ENCODE peak calls at places on chromosomes 6 and 20, in six cellular contexts. W is Peyer's patch, J is spleen, F is astrocyte of the cerebellum, D is esophagus squamous epithelium, A is cardiac fibroblast. P is an unnamed sample.

GRCh38 chr6:31597006-31597405 is 4.2 kb upstream of the NCR3 start:
- DNase-seq in A (peak), W (no peak), D (no peak), F (no peak), J (no peak), P (no peak)

GRCh38 chr6:6003334-6004146 is 3.2 kb downstream of the NRN1 start:
- DNase-seq in W (no peak), F (no peak), D (no peak), A (no peak), J (peak), P (no peak)

GRCh38 chr20:64220420-64220819 is 35.1 kb upstream of the PCMTD2 start:
- DNase-seq in A (no peak), D (no peak), W (no peak), J (no peak), F (no peak), P (no peak)

GRCh38 chr6:71476371-71476770 is 187.8 kb downstream of the OGFRL1 start:
- DNase-seq in A (peak), J (no peak), D (no peak), W (no peak), F (no peak), P (no peak)

GRCh38 chr6:4295058-4295788 is 159.8 kb upstream of the ECI2 start:
- DNase-seq in J (no peak), F (no peak), A (no peak), W (no peak), D (no peak), P (no peak)

GRCh38 chr20:57170343-57170742 is 96.1 kb downstream of the BMP7 start:
- DNase-seq in D (no peak), F (no peak), A (no peak), J (peak), W (no peak), P (no peak)

GRCh38 chr6:108127826-108128225 is 38.0 kb upstream of the NR2E1 start:
- DNase-seq in A (peak), W (no peak), D (no peak), F (no peak), J (no peak), P (no peak)

GRCh38 chr6:167298166-167298565 is 7.1 kb downstream of the UNC93A start:
- DNase-seq in J (no peak), A (no peak), D (no peak), W (peak), F (no peak), P (no peak)

GRCh38 chr6:45445749-45446454 is 68.2 kb upstream of the SUPT3H start:
- DNase-seq in W (peak), D (peak), A (peak), F (peak), J (no peak), P (peak)

GRCh38 chr6:142355481-142356174 is 53.8 kb downstream of the ADGRG6 start:
- DNase-seq in F (no peak), J (no peak), A (no peak), W (no peak), D (no peak), P (no peak)

GRCh38 chr6:105308840-105309239 is 94.0 kb downstream of the PREP start:
- DNase-seq in A (no peak), F (no peak), W (no peak), J (no peak), D (no peak), P (no peak)

GRCh38 chr6:16512585-16513109 is 248.6 kb downstream of the ATXN1 start:
- DNase-seq in J (no peak), A (no peak), W (no peak), F (no peak), D (no peak), P (no peak)

GRCh38 chr20:19757487-19757972 is 528 bp upstream of the RIN2 start:
- DNase-seq in W (peak), F (peak), D (no peak), A (peak), J (peak), P (no peak)

GRCh38 chr6:159977242-159978214 is 8.6 kb downstream of the IGF2R start:
- DNase-seq in F (no peak), A (peak), J (no peak), W (no peak), D (no peak), P (peak)

GRCh38 chr6:170236131-170236851 is 54.6 kb downstream of the DLL1 start:
- DNase-seq in W (no peak), A (no peak), D (no peak), J (peak), F (no peak), P (no peak)

GRCh38 chr6:2748183-2748582 is 2.5 kb downstream of the MYLK4 start:
- DNase-seq in D (no peak), J (no peak), F (no peak), A (no peak), W (no peak), P (no peak)

GRCh38 chr6:95576621-95577316 is 566 bp upstream of the MANEA start:
- DNase-seq in A (peak), F (no peak), D (no peak), W (no peak), J (no peak), P (no peak)

GRCh38 chr6:53615633-53616449 is 49.7 kb downstream of the KLHL31 start:
- DNase-seq in W (peak), D (no peak), F (peak), J (no peak), A (peak), P (peak)

GRCh38 chr6:71012871-71013456 is 56.1 kb upstream of the B3GAT2 start:
- DNase-seq in W (no peak), J (no peak), A (peak), F (peak), D (no peak), P (peak)

GRCh38 chr20:24614341-24614740 is 144.9 kb downstream of the SYNDIG1 start:
- DNase-seq in A (no peak), J (no peak), D (no peak), W (no peak), F (no peak), P (no peak)

GRCh38 chr6:35496851-35497570 is at the start of gene TEAD3:
- DNase-seq in F (no peak), J (peak), D (no peak), W (peak), A (peak), P (no peak)

GRCh38 chr6:35499372-35499771 is 2.5 kb upstream of the TEAD3 start:
- DNase-seq in J (no peak), F (no peak), W (no peak), A (no peak), D (no peak), P (no peak)

GRCh38 chr6:35497571-35498406 is 910 bp upstream of the TEAD3 start:
- DNase-seq in J (peak), A (peak), F (no peak), D (no peak), W (peak), P (peak)

GRCh38 chr6:35500782-35501181 is 3.9 kb upstream of the TEAD3 start:
- DNase-seq in D (no peak), F (no peak), W (no peak), A (peak), J (no peak), P (no peak)

DNA sequence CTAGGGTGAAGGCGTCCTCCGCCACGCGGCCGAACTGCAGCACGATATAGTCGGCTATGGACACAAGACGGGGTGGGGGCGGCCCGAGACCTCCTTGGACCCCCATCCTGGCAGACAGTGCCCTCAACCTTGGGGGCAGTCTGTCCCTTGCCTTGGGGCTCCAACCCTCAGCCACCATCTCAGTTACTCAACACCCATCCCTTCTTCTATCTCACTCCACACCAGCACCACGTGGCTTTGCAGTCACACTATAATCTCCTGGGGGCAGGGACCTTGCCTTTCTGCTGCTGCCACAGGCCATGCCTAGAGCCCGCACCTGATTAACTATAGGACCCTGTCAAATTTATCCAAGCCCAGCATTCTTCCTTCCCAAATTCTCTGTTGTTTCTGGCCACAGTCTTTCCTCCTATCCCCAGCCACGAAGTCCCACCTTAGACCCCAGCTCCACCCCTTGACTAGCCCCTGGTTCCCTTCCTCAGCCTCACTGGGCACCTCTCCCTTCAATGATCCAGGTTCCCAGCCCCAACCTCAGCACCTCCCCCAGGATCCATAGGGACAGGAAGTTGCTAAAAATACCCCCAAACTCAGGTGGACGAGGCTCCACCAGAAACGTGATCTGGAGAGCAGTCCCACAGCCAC is 1.6 kb upstream of the TEAD3 start:
- DNase-seq in J (no peak), F (no peak), D (no peak), W (no peak), A (no peak), P (no peak)
- H3K4me3 ChIP-seq in J (peak), F (peak), D (peak), W (peak), A (peak), P (peak)

DNA sequence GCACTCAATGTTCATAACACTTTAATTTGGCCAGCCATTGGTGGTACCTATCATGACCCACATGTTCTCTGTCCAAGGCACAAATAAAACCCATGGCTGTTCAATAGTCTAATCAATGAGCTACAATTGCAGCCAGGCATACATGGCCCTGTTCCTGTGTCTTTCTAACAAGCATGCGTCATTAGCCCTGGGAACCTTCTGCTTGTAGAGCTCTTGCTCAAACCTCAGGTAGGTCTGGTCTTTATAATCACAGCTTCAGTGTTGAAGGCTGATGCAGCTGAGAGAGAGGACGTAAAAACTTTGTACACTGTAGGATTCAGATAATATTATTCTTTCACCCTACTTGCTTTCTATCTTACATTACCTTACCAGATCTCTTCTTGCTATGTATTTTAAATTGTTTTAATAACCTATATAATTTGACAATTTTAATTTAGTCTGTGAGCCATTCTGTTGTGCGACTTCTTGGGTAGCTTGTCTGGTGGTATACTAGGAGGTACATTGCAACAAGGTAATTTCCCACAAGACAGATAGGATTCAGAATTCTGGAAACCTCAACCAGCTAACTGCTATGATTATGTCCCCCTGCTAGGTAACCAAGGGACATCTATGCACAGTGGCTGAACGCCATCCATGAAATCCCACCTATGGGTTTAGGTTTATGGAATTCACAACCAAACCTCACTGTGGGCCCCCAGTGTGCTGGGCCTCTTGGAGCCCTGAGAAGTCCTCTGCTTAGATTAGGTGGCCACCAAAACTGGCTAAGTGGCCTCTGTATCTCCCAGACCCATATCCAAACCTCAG is 55.4 kb upstream of the RIPOR2 start:
- DNase-seq in F (no peak), A (no peak), D (no peak), W (no peak), J (no peak), P (no peak)
- H3K4me3 ChIP-seq in F (no peak), A (no peak), D (no peak), W (no peak), J (no peak), P (no peak)

GRCh38 chr6:116251568-116252384 is 2.1 kb downstream of the TSPYL4 start:
- DNase-seq in A (peak), F (peak), D (no peak), J (no peak), W (no peak), P (no peak)
- H3K4me3 ChIP-seq in A (peak), F (peak), D (no peak), J (no peak), W (no peak), P (peak)

GRCh38 chr6:14260839-14261238 is 143.3 kb downstream of the CD83 start:
- DNase-seq in W (no peak), F (no peak), A (no peak), D (no peak), J (no peak), P (no peak)

GRCh38 chr6:14255916-14256315 is 138.3 kb downstream of the CD83 start:
- DNase-seq in J (no peak), A (no peak), F (no peak), D (no peak), W (no peak), P (no peak)

GRCh38 chr6:14258695-14259655 is 141.4 kb downstream of the CD83 start:
- DNase-seq in D (no peak), W (no peak), A (no peak), J (no peak), F (no peak), P (no peak)

GRCh38 chr6:14254505-14254904 is 136.9 kb downstream of the CD83 start:
- DNase-seq in W (no peak), F (no peak), D (no peak), J (no peak), A (no peak), P (no peak)

DNA sequence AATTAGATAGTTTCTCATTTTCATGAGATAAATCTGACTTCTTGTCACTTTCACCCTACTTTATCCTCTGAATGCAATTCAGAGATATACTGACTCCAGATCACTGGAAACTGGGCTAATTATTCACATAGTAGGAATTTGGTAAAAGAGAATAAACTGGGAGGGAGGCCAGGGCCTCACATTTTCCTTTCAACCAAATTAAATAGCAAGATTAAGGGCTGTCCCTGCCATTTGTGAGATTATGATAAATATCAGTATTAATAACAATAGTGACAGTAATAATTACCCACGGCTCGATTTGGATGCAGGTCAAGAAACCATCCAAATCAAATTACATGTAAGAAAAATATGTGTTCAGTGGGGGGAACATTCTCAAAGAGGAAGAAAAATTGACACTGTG is 140.5 kb downstream of the CD83 start:
- DNase-seq in F (no peak), J (no peak), A (no peak), W (no peak), D (no peak), P (no peak)
- H3K4me3 ChIP-seq in F (no peak), J (no peak), A (no peak), W (no peak), D (no peak), P (no peak)

DNA sequence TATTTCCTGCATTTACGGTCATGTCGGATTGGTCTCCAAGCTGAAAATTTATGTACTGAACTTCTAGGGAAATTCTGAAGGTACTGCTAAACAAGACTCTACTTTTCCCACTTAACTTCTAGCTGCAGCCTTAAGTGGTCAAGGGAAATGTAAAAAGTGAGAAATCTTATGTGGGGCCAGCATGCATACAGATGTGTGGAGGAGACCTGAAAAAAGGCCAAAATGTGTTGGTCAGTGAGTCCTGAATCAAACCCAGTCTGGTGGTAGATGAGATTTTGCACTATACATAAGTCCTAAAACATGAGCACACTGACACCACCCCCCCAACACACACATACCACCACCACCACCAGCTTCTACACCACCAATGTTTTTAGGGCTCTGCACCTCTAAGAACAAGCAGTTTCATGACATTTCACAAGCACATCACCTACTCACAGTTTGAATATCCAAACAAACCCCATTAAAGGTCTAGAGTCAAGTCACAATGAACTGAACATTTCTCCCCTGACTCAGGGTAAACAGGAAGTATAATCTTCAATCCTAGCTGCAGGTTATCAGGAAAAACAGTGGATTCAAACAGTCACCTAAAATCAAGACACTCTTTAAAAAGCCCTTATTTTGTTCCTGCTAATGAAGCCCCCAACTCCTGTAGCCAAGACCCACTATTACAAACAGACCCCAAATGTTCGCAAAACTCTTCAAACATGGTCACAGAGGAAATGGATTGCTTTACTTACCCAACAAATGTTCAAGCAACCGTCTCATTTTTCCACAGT is 1.6 kb downstream of the ZMYND8 start:
- DNase-seq in A (peak), J (peak), W (no peak), F (no peak), D (no peak), P (no peak)
- H3K4me3 ChIP-seq in A (peak), J (peak), W (peak), F (peak), D (peak), P (peak)

DNA sequence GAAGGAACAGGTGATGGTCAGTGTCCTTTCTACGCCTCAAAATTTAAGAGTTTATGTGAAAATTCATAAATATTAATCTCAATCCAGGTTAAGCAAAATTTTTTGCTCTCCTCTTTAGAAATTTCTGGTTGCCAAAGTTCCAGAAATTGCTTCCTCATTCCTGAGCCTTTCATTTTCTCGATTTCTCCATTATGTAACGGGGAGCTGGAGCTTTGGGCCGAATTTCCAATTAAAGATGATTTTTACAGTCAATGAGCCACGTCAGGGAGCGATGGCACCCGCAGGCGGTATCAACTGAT is 35.8 kb upstream of the PRND start:
- DNase-seq in W (no peak), A (no peak), F (no peak), D (no peak), J (no peak), P (no peak)
- H3K4me3 ChIP-seq in W (peak), A (peak), F (peak), D (peak), J (peak), P (peak)

GRCh38 chr6:27617046-27617687 is 144.3 kb upstream of the ZNF184 start:
- DNase-seq in F (no peak), J (no peak), A (peak), D (no peak), W (no peak), P (no peak)

GRCh38 chr6:27616313-27617045 is 143.6 kb upstream of the ZNF184 start:
- DNase-seq in F (no peak), D (no peak), A (no peak), W (no peak), J (no peak), P (no peak)

GRCh38 chr6:27619436-27619835 is 146.5 kb upstream of the ZNF184 start:
- DNase-seq in W (no peak), A (no peak), D (no peak), J (no peak), F (no peak), P (no peak)

GRCh38 chr6:27623103-27623502 is 150.2 kb upstream of the ZNF184 start:
- DNase-seq in A (no peak), J (no peak), F (no peak), W (no peak), D (no peak), P (no peak)

DNA sequence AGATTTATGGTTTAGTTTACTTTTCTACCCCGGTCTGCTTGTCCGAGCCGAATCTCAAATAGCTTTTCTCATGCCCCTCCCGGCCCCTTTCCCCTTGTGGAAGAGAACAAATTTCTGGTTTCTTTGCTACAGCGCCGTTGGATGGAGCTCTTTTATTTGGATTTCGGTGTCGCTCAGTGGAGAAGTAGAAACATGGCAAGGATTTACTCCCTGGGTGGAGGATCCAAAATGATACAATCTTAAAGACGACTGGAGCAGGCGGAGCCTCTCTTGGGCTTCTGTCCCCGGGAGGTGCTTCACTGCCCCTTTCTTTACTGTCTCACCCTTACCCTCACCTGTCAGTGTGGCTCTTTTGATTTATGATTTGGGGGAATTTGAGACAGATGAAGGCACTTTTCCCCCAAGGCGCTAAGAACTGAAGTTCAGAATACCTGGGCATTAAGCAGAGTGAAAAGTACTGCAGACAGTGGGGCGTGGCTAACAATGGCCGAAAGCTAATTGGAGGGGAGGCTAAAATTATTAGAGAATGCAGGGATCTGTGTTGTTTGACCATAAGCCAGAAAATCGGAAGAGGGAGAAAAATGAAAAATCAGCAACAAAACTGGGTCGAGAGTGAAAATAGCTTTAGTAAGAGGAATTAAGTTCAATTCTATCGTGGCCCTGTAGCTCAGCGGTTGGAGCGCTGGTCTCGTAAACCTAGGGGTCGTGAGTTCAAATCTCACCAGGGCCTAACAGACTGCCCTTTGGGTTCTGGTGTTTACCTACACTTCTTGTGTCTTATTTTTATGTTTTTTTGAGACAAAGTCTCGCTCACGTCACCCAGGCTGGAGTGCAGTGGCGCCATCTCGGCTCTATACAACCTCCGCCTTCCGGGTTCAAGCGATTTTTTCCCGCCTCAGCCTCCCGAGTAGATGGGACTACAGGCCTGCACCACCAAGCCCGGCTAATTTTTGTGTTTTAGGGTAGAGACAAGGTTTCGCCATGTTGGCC is 145.1 kb upstream of the ZNF184 start:
- DNase-seq in W (no peak), F (no peak), A (peak), D (no peak), J (no peak), P (no peak)
- H3K4me3 ChIP-seq in W (peak), F (peak), A (peak), D (peak), J (peak), P (peak)